ENCODE peak calls at places on chromosomes 6 and 20, in nine cellular contexts. V, D, Q, L, S, J, H, U and Z are unnamed samples.

GRCh38 chr6:140985679-140986275 is 1146.9 kb upstream of the GJE1 start:
- DNase-seq in L (no peak), H (no peak), Q (no peak), U (no peak), D (no peak), J (peak; percentile 7), V (no peak), S (no peak), Z (no peak)

GRCh38 chr6:22124756-22125155 is 172.1 kb downstream of the PRL start:
- DNase-seq in V (no peak), U (no peak), L (no peak), S (no peak), Q (no peak), J (no peak), H (no peak), D (no peak), Z (no peak)

GRCh38 chr6:11381801-11382513 is 149.5 kb upstream of the NEDD9 start:
- DNase-seq in J (no peak), V (peak; percentile 55), Q (peak; percentile 54), S (peak; percentile 19), H (no peak), D (no peak), L (peak; percentile 31), U (no peak), Z (no peak)

GRCh38 chr20:4252005-4252404 is 236.6 kb upstream of the RNF24 start:
- DNase-seq in S (no peak), H (no peak), Q (no peak), L (no peak), J (no peak), D (no peak), V (no peak), U (no peak), Z (no peak)

GRCh38 chr6:74073429-74073828 is 377.4 kb downstream of the CD109 start:
- DNase-seq in U (no peak), H (peak; percentile 73), Q (no peak), V (no peak), S (peak; percentile 13), D (no peak), L (no peak), J (peak; percentile 49), Z (no peak)

GRCh38 chr6:87293526-87293925 is 28.9 kb upstream of the SMIM8 start:
- DNase-seq in J (no peak), V (no peak), H (no peak), D (no peak), Q (no peak), U (no peak), S (no peak), L (no peak), Z (no peak)

GRCh38 chr20:23226612-23227265 is 123.9 kb upstream of the NXT1 start:
- DNase-seq in S (no peak), J (no peak), L (no peak), D (no peak), V (no peak), U (no peak), Q (no peak), H (no peak), Z (no peak)

GRCh38 chr20:29079769-29080690 is 2177.4 kb upstream of the DEFB115 start:
- DNase-seq in H (no peak), Q (peak; percentile 85), J (peak; percentile 70), D (no peak), S (peak; percentile 71), U (no peak), V (no peak), L (peak; percentile 38), Z (peak; percentile 75)

GRCh38 chr6:165847407-165848098 is 184.5 kb upstream of the PDE10A start:
- DNase-seq in D (no peak), U (no peak), H (no peak), Q (peak; percentile 32), V (no peak), J (peak; percentile 12), L (no peak), S (no peak), Z (no peak)

GRCh38 chr6:129607581-129608186 is 102.3 kb downstream of the ARHGAP18 start:
- DNase-seq in S (no peak), D (no peak), V (no peak), L (no peak), Q (no peak), U (no peak), J (peak; percentile 47), H (no peak), Z (no peak)

GRCh38 chr6:118917550-118918321 is 17.2 kb downstream of the MCM9 start:
- DNase-seq in S (peak; percentile 35), L (no peak), H (no peak), J (no peak), U (no peak), D (no peak), V (no peak), Q (no peak), Z (no peak)